ENCODE peak calls at places on chromosomes 16 and 17, in four cellular contexts. B is mesenchymal stem cell, Y is fibroblast of lung, V is endothelial cell of umbilical vein. Q is an unnamed sample.

GRCh38 chr16:26701243-26701886 is 365.4 kb upstream of the C16orf82 start:
- DNase-seq in B (no peak), Y (no peak), V (no peak), Q (peak; percentile 69)

GRCh38 chr17:67475161-67475887 is 98.2 kb downstream of the PITPNC1 start:
- DNase-seq in B (peak; percentile 63), Y (peak; percentile 63), V (peak; percentile 81), Q (peak; percentile 89)

GRCh38 chr17:44356241-44356640 is 7.4 kb downstream of the FAM171A2 start:
- DNase-seq in B (no peak), Y (no peak), V (no peak), Q (no peak)

GRCh38 chr17:73769480-73769879 is 125.2 kb upstream of the SDK2 start:
- DNase-seq in B (no peak), Y (no peak), V (no peak), Q (no peak)

GRCh38 chr17:50950002-50950877 is 84.1 kb upstream of the TOB1 start:
- DNase-seq in B (peak; percentile 94), Y (peak; percentile 90), V (peak; percentile 58), Q (peak; percentile 64)

GRCh38 chr16:66961065-66961744 is at the start of gene CES3:
- DNase-seq in B (peak; percentile 74), Y (peak; percentile 42), V (peak; percentile 46), Q (peak; percentile 94)

GRCh38 chr16:81442909-81443687 is 1.5 kb upstream of the CMIP start:
- DNase-seq in B (peak; percentile 35), Y (peak; percentile 30), V (no peak), Q (no peak)

GRCh38 chr17:40936437-40936971 is 942 bp downstream of the KRT23 start:
- DNase-seq in B (no peak), Y (no peak), V (no peak), Q (no peak)

GRCh38 chr16:12573730-12574383 is 229.8 kb downstream of the CPPED1 start:
- DNase-seq in B (peak; percentile 18), Y (peak; percentile 14), V (peak; percentile 79), Q (peak; percentile 77)

GRCh38 chr16:88084881-88085280 is 133.6 kb downstream of the BANP start:
- DNase-seq in B (peak; percentile 80), Y (peak; percentile 62), V (no peak), Q (no peak)

GRCh38 chr17:6797718-6798351 is 21.8 kb downstream of the FBXO39 start:
- DNase-seq in B (no peak), Y (no peak), V (no peak), Q (no peak)

GRCh38 chr17:37842401-37842800 is 81.8 kb upstream of the TBC1D3K start:
- DNase-seq in B (no peak), Y (no peak), V (no peak), Q (no peak)

GRCh38 chr16:22225060-22225459 is 19.0 kb downstream of the EEF2K start:
- DNase-seq in B (no peak), Y (no peak), V (no peak), Q (no peak)

GRCh38 chr16:81798311-81799137 is 19.4 kb downstream of the PLCG2 start:
- DNase-seq in B (no peak), Y (no peak), V (no peak), Q (peak; percentile 61)

GRCh38 chr17:79183221-79184158 is 108.9 kb downstream of the ENGASE start:
- DNase-seq in B (peak; percentile 4), Y (no peak), V (no peak), Q (no peak)

GRCh38 chr16:22147853-22148252 is 14.5 kb upstream of the SDR42E2 start:
- DNase-seq in B (no peak), Y (no peak), V (no peak), Q (no peak)

GRCh38 chr17:17865035-17865434 is 28.2 kb upstream of the SREBF1 start:
- DNase-seq in B (no peak), Y (no peak), V (no peak), Q (no peak)

GRCh38 chr16:84740596-84741071 is 40.8 kb downstream of the USP10 start:
- DNase-seq in B (no peak), Y (no peak), V (no peak), Q (no peak)

GRCh38 chr17:50249887-50250286 is 24.4 kb upstream of the TMEM92 start:
- DNase-seq in B (no peak), Y (no peak), V (no peak), Q (no peak)

GRCh38 chr16:1351582-1352362 is at the start of the genes GNPTG and TSR3:
- DNase-seq in B (peak; percentile 86), Y (peak; percentile 84), V (peak; percentile 81), Q (peak; percentile 95)

GRCh38 chr17:65102788-65103187 is 34.4 kb upstream of the RGS9 start:
- DNase-seq in B (peak; percentile 69), Y (peak; percentile 64), V (no peak), Q (no peak)

GRCh38 chr16:66093217-66093616 is 273.3 kb upstream of the CDH5 start:
- DNase-seq in B (peak; percentile 18), Y (peak; percentile 85), V (no peak), Q (no peak)

GRCh38 chr17:73272906-73273218 is 11.2 kb upstream of the CPSF4L start:
- DNase-seq in B (no peak), Y (no peak), V (no peak), Q (no peak)

DNA sequence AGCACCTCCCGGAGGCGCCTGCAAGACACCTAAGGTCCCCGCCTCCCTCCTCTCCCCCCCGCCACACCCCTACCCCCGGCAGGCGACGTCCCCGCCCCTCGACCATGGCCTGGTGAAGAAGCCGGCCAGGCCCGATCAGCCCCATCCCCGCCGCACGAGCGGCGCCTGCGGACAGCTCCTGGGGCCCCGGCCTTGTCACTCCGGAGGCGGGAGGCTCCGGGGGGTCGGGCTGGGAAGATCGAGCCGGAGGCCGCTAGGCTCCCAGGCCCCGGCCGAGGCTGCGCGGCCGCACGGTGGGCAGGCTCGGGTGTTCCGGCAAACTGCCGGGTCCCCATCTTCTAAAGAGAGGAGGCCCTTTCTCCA is 386 bp upstream of the ACE start:
- DNase-seq in B (peak; percentile 31), Y (peak; percentile 22), V (peak; percentile 18), Q (peak; percentile 59)
- H3K9ac ChIP-seq in B (no peak overlapping the region), Y (no peak overlapping the region), V (no peak overlapping the region), Q (peak overlapping the region; percentile 66)

GRCh38 chr16:68785715-68786114 is 48.6 kb downstream of the CDH1 start:
- DNase-seq in B (no peak), Y (no peak), V (no peak), Q (peak; percentile 15)

GRCh38 chr16:68790130-68790761 is 53.1 kb upstream of the TANGO6 start:
- DNase-seq in B (peak; percentile 82), Y (peak; percentile 94), V (no peak), Q (no peak)

GRCh38 chr16:68792465-68793324 is 50.6 kb upstream of the TANGO6 start:
- DNase-seq in B (peak; percentile 26), Y (peak; percentile 87), V (no peak), Q (no peak)

GRCh38 chr16:68786685-68787418 is 49.8 kb downstream of the CDH1 start:
- DNase-seq in B (peak; percentile 76), Y (peak; percentile 97), V (no peak), Q (peak; percentile 31)

DNA sequence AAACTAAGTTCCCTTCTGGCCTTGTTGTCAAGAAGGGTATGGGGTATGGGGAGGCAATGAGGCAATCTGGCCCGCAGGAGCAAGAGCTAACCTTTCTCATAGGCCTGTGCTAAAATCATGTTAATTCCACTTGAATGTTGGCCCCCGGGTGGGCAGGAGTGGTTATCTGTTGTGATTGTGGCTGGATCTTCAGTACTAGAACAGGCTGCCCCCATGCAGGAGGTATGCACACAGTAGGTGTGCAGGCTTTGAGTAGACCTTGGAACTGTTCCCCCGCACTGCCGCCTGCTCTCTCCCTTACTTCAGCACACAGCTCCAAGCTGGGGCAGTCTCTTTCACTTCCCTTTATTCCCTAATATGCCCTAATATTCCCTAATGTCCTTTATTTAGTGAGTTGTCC is 52.4 kb upstream of the TANGO6 start:
- DNase-seq in B (no peak), Y (no peak), V (no peak), Q (no peak)
- H2AFZ ChIP-seq in B (no peak overlapping the region), Y (no peak overlapping the region), V (no peak overlapping the region), Q (no peak overlapping the region)

GRCh38 chr17:77735341-77736206 is 222.9 kb upstream of the TNRC6C start:
- DNase-seq in B (no peak), Y (no peak), V (no peak), Q (no peak)
- H3K4me3 ChIP-seq in B (no peak overlapping the region), Y (no peak overlapping the region), V (no peak overlapping the region), Q (no peak overlapping the region)

GRCh38 chr17:82300707-82301270 is 16.6 kb downstream of the CD7 start:
- DNase-seq in B (peak; percentile 58), Y (peak; percentile 30), V (peak; percentile 35), Q (peak; percentile 77)
- H3K9ac ChIP-seq in B (peak overlapping the region; percentile 43), Y (no peak overlapping the region), V (no peak overlapping the region), Q (peak overlapping the region; percentile 16)

DNA sequence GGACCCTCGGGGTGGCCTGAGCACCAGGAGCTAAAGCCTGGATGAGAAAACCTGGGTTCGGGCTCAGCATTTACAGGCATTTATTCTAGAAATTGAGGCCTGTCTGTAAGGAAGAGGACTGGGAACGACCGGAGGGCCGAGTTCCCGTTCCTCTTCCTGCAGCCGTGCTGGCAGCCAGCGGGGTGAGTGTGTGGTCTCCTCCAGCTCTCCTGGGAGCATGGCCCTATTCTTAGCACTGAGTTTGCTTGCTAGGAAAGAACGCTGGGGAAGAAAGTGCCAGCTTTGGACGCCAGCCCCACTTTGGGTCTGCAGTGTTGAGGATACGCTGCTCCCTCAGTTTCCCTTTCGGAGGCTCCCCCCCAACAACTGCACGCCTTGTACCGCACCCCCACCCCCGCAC is 49.6 kb downstream of the MGAT5B start:
- DNase-seq in B (no peak), Y (no peak), V (no peak), Q (no peak)
- H2AFZ ChIP-seq in B (no peak overlapping the region), Y (no peak overlapping the region), V (no peak overlapping the region), Q (no peak overlapping the region)

GRCh38 chr17:8290043-8290442 is 1.6 kb downstream of the RANGRF start:
- DNase-seq in B (no peak), Y (no peak), V (no peak), Q (no peak)
- H3K4me3 ChIP-seq in B (no peak overlapping the region), Y (no peak overlapping the region), V (no peak overlapping the region), Q (peak overlapping the region; percentile 88)

Q was measured in Karpas-422.